ENCODE peak calls at places on chromosomes 11 and 22, in eight cellular contexts. One of them, this sample, is unnamed.

GRCh38 chr11:76629853-76630599 is 40.5 kb downstream of the LRRC32 start:
- DNase-seq in HCT116: no peak
- DNase-seq in SK-N-SH: no peak
- DNase-seq in K562: peak
- DNase-seq in HL-60: peak
- DNase-seq in GM23338: peak
- DNase-seq in HepG2: no peak
- DNase-seq in GM12878: no peak
- DNase-seq in this sample: no peak

GRCh38 chr22:33781396-33781795 is 138.9 kb downstream of the LARGE1 start:
- DNase-seq in HCT116: no peak
- DNase-seq in SK-N-SH: no peak
- DNase-seq in K562: no peak
- DNase-seq in HL-60: no peak
- DNase-seq in GM23338: no peak
- DNase-seq in HepG2: no peak
- DNase-seq in GM12878: no peak
- DNase-seq in this sample: no peak

GRCh38 chr11:27234043-27234668 is 128.9 kb downstream of the CCDC34 start:
- DNase-seq in HCT116: no peak
- DNase-seq in SK-N-SH: no peak
- DNase-seq in K562: peak
- DNase-seq in HL-60: no peak
- DNase-seq in GM23338: no peak
- DNase-seq in HepG2: peak
- DNase-seq in GM12878: peak
- DNase-seq in this sample: no peak

GRCh38 chr11:63813563-63814382 is 517 bp downstream of the SPINDOC start:
- DNase-seq in HCT116: no peak
- DNase-seq in SK-N-SH: peak
- DNase-seq in K562: peak
- DNase-seq in HL-60: no peak
- DNase-seq in GM23338: peak
- DNase-seq in HepG2: no peak
- DNase-seq in GM12878: no peak
- DNase-seq in this sample: no peak

GRCh38 chr11:62556102-62556871 is 9.7 kb upstream of the AHNAK start:
- DNase-seq in HCT116: peak
- DNase-seq in SK-N-SH: peak
- DNase-seq in K562: peak
- DNase-seq in HL-60: peak
- DNase-seq in GM23338: peak
- DNase-seq in HepG2: no peak
- DNase-seq in GM12878: peak
- DNase-seq in this sample: peak

GRCh38 chr11:72735495-72736027 is 16.6 kb downstream of the ARAP1 start:
- DNase-seq in HCT116: peak
- DNase-seq in SK-N-SH: peak
- DNase-seq in K562: peak
- DNase-seq in HL-60: peak
- DNase-seq in GM23338: peak
- DNase-seq in HepG2: peak
- DNase-seq in GM12878: no peak
- DNase-seq in this sample: no peak

GRCh38 chr11:118265954-118266353 is 1.9 kb upstream of the MPZL2 start:
- DNase-seq in HCT116: no peak
- DNase-seq in SK-N-SH: no peak
- DNase-seq in K562: no peak
- DNase-seq in HL-60: no peak
- DNase-seq in GM23338: no peak
- DNase-seq in HepG2: no peak
- DNase-seq in GM12878: no peak
- DNase-seq in this sample: no peak

GRCh38 chr11:77217156-77217555 is 84.3 kb downstream of the GDPD4 start:
- DNase-seq in HCT116: no peak
- DNase-seq in SK-N-SH: no peak
- DNase-seq in K562: no peak
- DNase-seq in HL-60: no peak
- DNase-seq in GM23338: no peak
- DNase-seq in HepG2: no peak
- DNase-seq in GM12878: no peak
- DNase-seq in this sample: no peak

GRCh38 chr11:22416462-22416861 is 78.3 kb downstream of the SLC17A6 start:
- DNase-seq in HCT116: no peak
- DNase-seq in SK-N-SH: no peak
- DNase-seq in K562: no peak
- DNase-seq in HL-60: no peak
- DNase-seq in GM23338: no peak
- DNase-seq in HepG2: no peak
- DNase-seq in GM12878: no peak
- DNase-seq in this sample: no peak

GRCh38 chr22:44261164-44261860 is 51.4 kb downstream of the SHISAL1 start:
- DNase-seq in HCT116: no peak
- DNase-seq in SK-N-SH: no peak
- DNase-seq in K562: no peak
- DNase-seq in HL-60: no peak
- DNase-seq in GM23338: no peak
- DNase-seq in HepG2: no peak
- DNase-seq in GM12878: no peak
- DNase-seq in this sample: no peak

GRCh38 chr11:111259871-111260270 is 14.3 kb downstream of the POU2AF2 start:
- DNase-seq in HCT116: no peak
- DNase-seq in SK-N-SH: no peak
- DNase-seq in K562: no peak
- DNase-seq in HL-60: no peak
- DNase-seq in GM23338: no peak
- DNase-seq in HepG2: no peak
- DNase-seq in GM12878: no peak
- DNase-seq in this sample: no peak

GRCh38 chr22:39309364-39309861 is 10.0 kb downstream of the RPL3 start:
- DNase-seq in HCT116: no peak
- DNase-seq in SK-N-SH: no peak
- DNase-seq in K562: no peak
- DNase-seq in HL-60: no peak
- DNase-seq in GM23338: peak
- DNase-seq in HepG2: no peak
- DNase-seq in GM12878: no peak
- DNase-seq in this sample: no peak

GRCh38 chr11:15963266-15963665 is 393.1 kb downstream of the SOX6 start:
- DNase-seq in HCT116: no peak
- DNase-seq in SK-N-SH: no peak
- DNase-seq in K562: no peak
- DNase-seq in HL-60: no peak
- DNase-seq in GM23338: no peak
- DNase-seq in HepG2: no peak
- DNase-seq in GM12878: no peak
- DNase-seq in this sample: no peak

DNA sequence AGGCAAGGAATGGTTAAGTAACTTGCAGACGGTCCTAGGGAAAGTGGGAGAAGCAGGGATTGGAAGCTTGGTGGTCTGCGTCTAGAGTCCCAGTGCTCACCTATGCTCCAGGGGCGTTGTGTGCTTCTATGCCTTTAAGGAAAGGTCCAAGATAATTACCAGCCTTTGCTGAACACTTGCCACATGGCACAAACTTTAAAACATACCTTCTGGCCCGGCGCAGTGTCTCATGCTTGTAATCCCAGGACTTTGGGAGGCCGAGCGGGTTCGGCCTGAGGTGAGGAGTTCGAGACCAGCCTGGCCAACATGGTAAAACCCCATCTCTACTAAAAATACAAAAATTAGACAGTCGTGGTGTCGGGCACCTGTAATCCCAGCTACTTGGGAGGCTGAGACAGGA is 2.3 kb downstream of the POLDIP3 start:
- DNase-seq in HCT116: no peak
- DNase-seq in SK-N-SH: no peak
- DNase-seq in K562: no peak
- DNase-seq in HL-60: no peak
- DNase-seq in GM23338: no peak
- DNase-seq in HepG2: no peak
- DNase-seq in GM12878: no peak
- DNase-seq in this sample: no peak
- H3K27ac ChIP-seq in HCT116: peak
- H3K27ac ChIP-seq in SK-N-SH: no peak
- H3K27ac ChIP-seq in K562: no peak
- H3K27ac ChIP-seq in HL-60: no peak
- H3K27ac ChIP-seq in GM23338: no peak
- H3K27ac ChIP-seq in HepG2: no peak
- H3K27ac ChIP-seq in GM12878: no peak
- H3K27ac ChIP-seq in this sample: no peak

DNA sequence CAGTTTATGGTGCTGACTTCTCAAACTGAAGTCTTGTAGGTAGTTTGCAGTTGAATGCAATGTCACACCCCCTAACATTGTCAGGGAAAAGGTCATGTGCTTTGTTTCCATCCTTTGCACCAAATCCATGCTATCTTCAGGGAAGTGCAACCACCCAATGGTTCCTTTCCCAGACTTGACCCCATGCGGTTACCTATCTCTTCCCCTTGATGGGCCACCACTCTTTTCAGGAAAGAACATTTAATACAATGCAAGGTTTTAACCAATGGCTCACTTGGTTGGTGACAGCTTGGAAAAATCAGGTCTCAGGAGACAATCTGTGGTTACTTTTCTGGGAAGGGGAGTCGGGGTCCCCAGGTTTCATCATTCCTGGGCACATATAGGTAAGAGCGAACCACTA is 2.1 kb downstream of the ABTB2 start:
- DNase-seq in HCT116: no peak
- DNase-seq in SK-N-SH: no peak
- DNase-seq in K562: no peak
- DNase-seq in HL-60: no peak
- DNase-seq in GM23338: no peak
- DNase-seq in HepG2: no peak
- DNase-seq in GM12878: no peak
- DNase-seq in this sample: no peak
- TF ChIP-seq POLR2AphosphoS5 in HCT116: no peak
- TF ChIP-seq POLR2AphosphoS5 in SK-N-SH: no peak
- TF ChIP-seq POLR2AphosphoS5 in K562: no peak
- TF ChIP-seq POLR2AphosphoS5 in HL-60: no peak
- TF ChIP-seq POLR2AphosphoS5 in GM23338: no peak
- TF ChIP-seq POLR2AphosphoS5 in HepG2: no peak
- TF ChIP-seq POLR2AphosphoS5 in GM12878: no peak
- TF ChIP-seq POLR2AphosphoS5 in this sample: no peak

GRCh38 chr22:27655582-27656185 is 145.9 kb downstream of the MN1 start:
- DNase-seq in HCT116: no peak
- DNase-seq in SK-N-SH: no peak
- DNase-seq in K562: no peak
- DNase-seq in HL-60: no peak
- DNase-seq in GM23338: no peak
- DNase-seq in HepG2: no peak
- DNase-seq in GM12878: no peak
- DNase-seq in this sample: no peak

GRCh38 chr22:27650985-27651384 is 150.6 kb downstream of the MN1 start:
- DNase-seq in HCT116: no peak
- DNase-seq in SK-N-SH: no peak
- DNase-seq in K562: no peak
- DNase-seq in HL-60: no peak
- DNase-seq in GM23338: no peak
- DNase-seq in HepG2: no peak
- DNase-seq in GM12878: no peak
- DNase-seq in this sample: no peak

GRCh38 chr22:27651486-27651885 is 150.1 kb downstream of the MN1 start:
- DNase-seq in HCT116: no peak
- DNase-seq in SK-N-SH: no peak
- DNase-seq in K562: no peak
- DNase-seq in HL-60: no peak
- DNase-seq in GM23338: no peak
- DNase-seq in HepG2: no peak
- DNase-seq in GM12878: no peak
- DNase-seq in this sample: no peak

GRCh38 chr22:27656970-27657369 is 144.6 kb downstream of the MN1 start:
- DNase-seq in HCT116: no peak
- DNase-seq in SK-N-SH: no peak
- DNase-seq in K562: no peak
- DNase-seq in HL-60: no peak
- DNase-seq in GM23338: no peak
- DNase-seq in HepG2: no peak
- DNase-seq in GM12878: no peak
- DNase-seq in this sample: no peak

DNA sequence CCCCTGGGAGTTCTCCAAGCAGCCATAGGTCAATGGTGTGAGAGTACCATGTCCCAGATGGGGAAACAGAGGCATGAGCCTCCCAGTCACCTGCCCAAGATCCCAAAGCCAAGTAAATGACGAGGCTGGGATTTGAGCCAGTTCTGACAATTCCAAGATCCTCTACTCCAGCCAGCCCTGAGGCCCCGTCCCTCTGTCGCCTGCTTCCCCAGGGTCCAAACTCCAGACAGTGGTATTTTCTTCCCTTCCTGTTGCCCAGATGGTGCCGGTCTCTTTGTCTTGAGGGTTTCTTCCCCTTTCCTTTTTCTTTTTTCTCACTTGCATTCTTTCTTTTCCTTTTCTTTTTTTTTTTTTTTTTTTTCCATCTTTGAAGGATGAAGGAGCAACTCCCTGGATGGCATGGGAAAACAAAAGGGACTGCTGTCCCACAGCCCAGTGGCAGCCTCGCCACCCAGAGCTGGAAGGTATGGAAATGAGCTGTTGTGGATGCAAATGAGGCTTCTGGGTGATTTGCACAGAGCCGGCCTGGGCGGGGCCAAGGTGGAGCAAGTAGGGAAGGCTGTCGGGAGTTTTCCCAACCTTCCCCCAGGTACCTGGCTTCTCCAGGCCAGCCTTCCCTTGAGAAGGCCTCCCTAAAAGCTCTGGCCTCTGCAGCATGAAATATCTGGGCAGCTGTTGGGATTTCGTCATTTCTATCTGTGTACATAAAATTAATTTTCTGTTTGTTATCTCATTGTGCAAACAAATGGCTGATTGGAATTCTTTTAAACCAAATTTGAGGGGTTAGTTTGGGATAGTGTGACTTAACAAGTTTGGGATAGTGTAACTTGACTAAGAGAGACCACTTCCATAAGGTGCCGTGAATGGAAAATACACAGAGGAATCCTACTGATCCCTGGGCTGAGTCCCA is 146.8 kb downstream of the MN1 start:
- DNase-seq in HCT116: no peak
- DNase-seq in SK-N-SH: no peak
- DNase-seq in K562: no peak
- DNase-seq in HL-60: no peak
- DNase-seq in GM23338: peak
- DNase-seq in HepG2: no peak
- DNase-seq in GM12878: no peak
- DNase-seq in this sample: no peak
- TF ChIP-seq REST in HCT116: no peak
- TF ChIP-seq REST in SK-N-SH: no peak
- TF ChIP-seq REST in K562: no peak
- TF ChIP-seq REST in HL-60: no peak
- TF ChIP-seq REST in GM23338: no peak
- TF ChIP-seq REST in HepG2: no peak
- TF ChIP-seq REST in GM12878: no peak
- TF ChIP-seq REST in this sample: no peak

DNA sequence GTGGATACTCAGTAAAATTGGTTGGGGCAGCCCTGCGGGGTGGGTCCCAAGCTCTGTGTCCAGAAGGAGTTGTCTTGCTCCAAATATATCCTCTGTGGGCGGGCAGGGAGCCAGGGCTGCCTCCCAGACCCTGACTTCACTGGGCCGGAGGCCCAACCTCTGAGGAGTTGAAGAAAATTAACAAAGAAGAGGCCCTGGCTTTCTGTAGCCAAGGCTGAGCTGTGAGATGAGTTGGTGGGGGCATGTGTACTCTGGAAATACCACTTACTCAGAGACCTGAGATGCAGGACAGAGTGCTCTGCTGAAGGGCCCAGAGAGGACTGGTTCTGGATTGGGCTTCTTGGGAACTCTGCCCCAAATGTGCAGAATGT is 96.3 kb downstream of the SWAP70 start:
- DNase-seq in HCT116: no peak
- DNase-seq in SK-N-SH: no peak
- DNase-seq in K562: no peak
- DNase-seq in HL-60: no peak
- DNase-seq in GM23338: no peak
- DNase-seq in HepG2: no peak
- DNase-seq in GM12878: no peak
- DNase-seq in this sample: no peak
- H3K27ac ChIP-seq in HCT116: peak
- H3K27ac ChIP-seq in SK-N-SH: peak
- H3K27ac ChIP-seq in K562: no peak
- H3K27ac ChIP-seq in HL-60: peak
- H3K27ac ChIP-seq in GM23338: no peak
- H3K27ac ChIP-seq in HepG2: no peak
- H3K27ac ChIP-seq in GM12878: no peak
- H3K27ac ChIP-seq in this sample: peak